ENCODE peak calls at places on chromosomes 7 and 10, in six cellular contexts. O, C, Y, X, V and D are unnamed samples.

GRCh38 chr10:97607076-97607635 is 17.6 kb downstream of the C10orf62 start:
- DNase-seq in O (no peak), C (no peak), Y (no peak), X (no peak), V (no peak), D (no peak)

GRCh38 chr10:101001225-101002035 is 1.8 kb downstream of the LZTS2 start:
- DNase-seq in O (peak), C (peak), Y (peak), X (peak), V (peak), D (peak)

GRCh38 chr7:50739744-50740455 is 42.8 kb downstream of the GRB10 start:
- DNase-seq in O (no peak), C (no peak), Y (no peak), X (peak), V (peak), D (peak)

GRCh38 chr7:116999316-116999715 is 46.0 kb downstream of the ST7 start:
- DNase-seq in O (no peak), C (no peak), Y (no peak), X (peak), V (peak), D (peak)

GRCh38 chr10:98673156-98673765 is 226.5 kb upstream of the HPS1 start:
- DNase-seq in O (no peak), C (no peak), Y (no peak), X (no peak), V (no peak), D (no peak)

GRCh38 chr7:68980011-68980410 is 618.3 kb upstream of the AUTS2 start:
- DNase-seq in O (no peak), C (no peak), Y (no peak), X (peak), V (peak), D (no peak)

GRCh38 chr7:27961255-27961654 is 219.3 kb downstream of the JAZF1 start:
- DNase-seq in O (no peak), C (no peak), Y (no peak), X (peak), V (peak), D (no peak)

GRCh38 chr7:22403344-22403743 is 46.4 kb upstream of the RAPGEF5 start:
- DNase-seq in O (no peak), C (no peak), Y (no peak), X (no peak), V (no peak), D (no peak)

GRCh38 chr10:88127266-88127665 is 263.8 kb downstream of the PTEN start:
- DNase-seq in O (no peak), C (no peak), Y (no peak), X (no peak), V (no peak), D (no peak)

GRCh38 chr10:101373063-101373462 is 19.1 kb downstream of the BTRC start:
- DNase-seq in O (no peak), C (no peak), Y (no peak), X (no peak), V (no peak), D (no peak)

GRCh38 chr7:47610506-47611044 is 28.7 kb upstream of the TNS3 start:
- DNase-seq in O (peak), C (no peak), Y (no peak), X (peak), V (peak), D (peak)

GRCh38 chr7:51141451-51141971 is 175.1 kb downstream of the COBL start:
- DNase-seq in O (no peak), C (no peak), Y (no peak), X (peak), V (peak), D (peak)

GRCh38 chr10:96665306-96665705 is 55.0 kb downstream of the PIK3AP1 start:
- DNase-seq in O (no peak), C (no peak), Y (no peak), X (peak), V (peak), D (no peak)

GRCh38 chr7:25857376-25858067 is 294.5 kb upstream of the NFE2L3 start:
- DNase-seq in O (no peak), C (no peak), Y (peak), X (no peak), V (peak), D (peak)

GRCh38 chr7:389911-390601 is 100.1 kb downstream of the FOXL3 start:
- DNase-seq in O (no peak), C (no peak), Y (no peak), X (no peak), V (no peak), D (no peak)

GRCh38 chr7:13551503-13551902 is 438.0 kb downstream of the ETV1 start:
- DNase-seq in O (no peak), C (no peak), Y (no peak), X (no peak), V (no peak), D (no peak)

GRCh38 chr10:51000164-51000563 is 74.1 kb upstream of the PRKG1 start:
- DNase-seq in O (no peak), C (no peak), Y (no peak), X (peak), V (peak), D (peak)

GRCh38 chr10:79206300-79207095 is 137.7 kb downstream of the ZMIZ1 start:
- DNase-seq in O (no peak), C (no peak), Y (no peak), X (no peak), V (no peak), D (no peak)

GRCh38 chr10:75651452-75651851 is 220.0 kb downstream of the LRMDA start:
- DNase-seq in O (no peak), C (no peak), Y (no peak), X (no peak), V (peak), D (peak)

GRCh38 chr10:95290801-95291633 is at the start of gene PDLIM1:
- DNase-seq in O (no peak), C (peak), Y (peak), X (peak), V (peak), D (peak)

GRCh38 chr7:99385564-99385963 is 11.0 kb downstream of the ARPC1B start:
- DNase-seq in O (no peak), C (no peak), Y (no peak), X (no peak), V (no peak), D (no peak)

GRCh38 chr10:102802920-102803534 is 34.2 kb downstream of the CYP17A1 start:
- DNase-seq in O (no peak), C (peak), Y (peak), X (peak), V (peak), D (peak)

GRCh38 chr10:927131-927530 is 4.4 kb downstream of the LARP4B start:
- DNase-seq in O (no peak), C (no peak), Y (no peak), X (no peak), V (no peak), D (no peak)

GRCh38 chr10:70191161-70191770 is 21.0 kb upstream of the SAR1A start:
- DNase-seq in O (no peak), C (no peak), Y (no peak), X (peak), V (no peak), D (peak)

GRCh38 chr7:88218836-88219605 is 817 bp downstream of the SRI start:
- DNase-seq in O (peak), C (peak), Y (peak), X (peak), V (peak), D (peak)

GRCh38 chr7:102927303-102927933 is 14.6 kb downstream of the LRRC17 start:
- DNase-seq in O (no peak), C (no peak), Y (no peak), X (peak), V (peak), D (no peak)

GRCh38 chr7:57403601-57404342 is 46.2 kb upstream of the ZNF716 start:
- DNase-seq in O (peak), C (no peak), Y (no peak), X (no peak), V (no peak), D (no peak)

GRCh38 chr10:84140036-84140379 is 699 bp downstream of the GHITM start:
- DNase-seq in O (peak), C (no peak), Y (no peak), X (peak), V (peak), D (peak)

GRCh38 chr10:46520381-46520780 is 36.1 kb downstream of the GPRIN2 start:
- DNase-seq in O (no peak), C (no peak), Y (peak), X (no peak), V (no peak), D (no peak)

GRCh38 chr10:89697946-89698345 is 3.4 kb upstream of the KIF20B start:
- DNase-seq in O (no peak), C (no peak), Y (no peak), X (no peak), V (no peak), D (no peak)

GRCh38 chr10:101481256-101481655 is 106.8 kb downstream of the POLL start:
- DNase-seq in O (no peak), C (no peak), Y (no peak), X (no peak), V (no peak), D (no peak)

GRCh38 chr7:56287429-56288138 is 171.4 kb upstream of the NUPR2 start:
- DNase-seq in O (no peak), C (no peak), Y (no peak), X (no peak), V (no peak), D (no peak)
- H3K4me3 ChIP-seq in O (no peak), C (peak), Y (peak), X (no peak), V (no peak), D (no peak)

DNA sequence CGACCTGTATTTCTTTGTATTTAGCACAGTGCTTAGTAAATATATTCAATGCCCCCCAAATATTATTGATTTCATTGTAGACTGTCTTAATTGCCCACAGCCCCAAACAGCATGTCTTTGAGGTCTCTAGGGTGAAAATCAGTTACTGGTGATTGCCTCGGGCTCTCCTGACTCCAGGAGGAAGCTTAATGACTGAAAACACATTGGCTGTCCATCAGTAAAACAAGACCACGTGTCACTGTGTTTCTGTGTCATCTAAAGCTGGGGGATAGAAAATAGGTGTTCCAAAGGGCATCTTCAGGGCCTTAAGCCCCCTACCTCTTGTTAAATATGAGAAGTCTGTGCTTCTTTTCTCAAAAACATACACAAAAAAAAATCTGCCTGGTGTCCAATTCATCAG is 67.9 kb downstream of the CACNA2D1 start:
- DNase-seq in O (no peak), C (no peak), Y (no peak), X (no peak), V (no peak), D (no peak)
- TF ChIP-seq CTCF in O (no peak), C (no peak), Y (no peak), X (no peak), V (no peak), D (no peak)

GRCh38 chr7:101486056-101486763 is 123.5 kb downstream of the COL26A1 start:
- DNase-seq in O (no peak), C (no peak), Y (no peak), X (no peak), V (peak), D (peak)
- H3K4me3 ChIP-seq in O (no peak), C (no peak), Y (no peak), X (no peak), V (no peak), D (no peak)

GRCh38 chr7:158442260-158442659 is 145.4 kb downstream of the PTPRN2 start:
- DNase-seq in O (no peak), C (no peak), Y (no peak), X (no peak), V (no peak), D (no peak)
- TF ChIP-seq CTCF in O (no peak), C (no peak), Y (peak), X (no peak), V (no peak), D (peak)

DNA sequence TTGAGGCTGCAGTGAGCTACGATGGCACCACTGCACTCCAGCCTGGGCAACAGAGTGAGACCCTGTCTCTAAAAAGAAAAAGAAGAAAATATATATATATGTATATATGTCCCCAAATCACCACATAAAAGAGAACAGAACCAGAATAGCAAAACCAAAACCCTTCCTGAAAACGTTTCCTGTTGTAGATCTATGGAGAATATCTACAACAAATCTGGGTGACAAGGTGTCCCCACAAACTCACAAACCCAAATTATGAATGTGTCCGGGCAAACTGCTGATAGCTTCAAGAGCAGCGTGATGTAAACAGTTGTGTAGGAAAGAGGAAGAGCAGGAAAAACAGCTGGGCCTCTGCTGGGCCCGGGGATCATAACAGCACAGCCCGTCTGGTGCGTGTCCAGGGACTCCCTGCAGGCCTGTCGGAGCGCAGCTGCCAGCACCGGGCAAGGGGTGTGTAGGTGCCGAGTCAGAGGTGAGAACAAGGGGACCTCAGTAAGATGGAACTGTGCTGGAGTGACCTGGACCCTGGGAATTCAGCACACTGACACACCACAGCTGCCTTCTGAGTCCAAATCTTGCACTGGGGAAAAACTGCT is 53.8 kb downstream of the KCNH2 start:
- DNase-seq in O (no peak), C (no peak), Y (no peak), X (no peak), V (no peak), D (no peak)
- H3K4me3 ChIP-seq in O (no peak), C (no peak), Y (no peak), X (no peak), V (no peak), D (no peak)